ENCODE peak calls at places on chromosome 18, in nine cellular contexts. F is spleen; T is neural progenitor cell; O is CD4-positive, alpha-beta T cell; I is HL-60; L is colonic mucosa; V is uterus; Y is tibial nerve; D is endothelial cell. R is an unnamed sample.

GRCh38 chr18:79724299-79725080 is 44.9 kb downstream of the CTDP1 start:
- DNase-seq in F (no peak), L (no peak), D (no peak), Y (no peak), O (no peak), T (no peak), I (no peak), V (no peak), R (no peak)

GRCh38 chr18:57839942-57840381 is 36.8 kb upstream of the ATP8B1 start:
- DNase-seq in F (no peak), I (no peak), L (no peak), Y (no peak), T (no peak), V (no peak), O (no peak), D (no peak), R (no peak)

GRCh38 chr18:26710460-26711096 is 154.9 kb downstream of the AQP4 start:
- DNase-seq in D (no peak), V (no peak), F (no peak), T (no peak), I (peak), L (no peak), O (no peak), Y (no peak), R (no peak)

GRCh38 chr18:50744253-50744652 is 75.6 kb downstream of the MRO start:
- DNase-seq in I (no peak), V (no peak), Y (no peak), L (no peak), O (no peak), T (no peak), F (no peak), D (no peak), R (no peak)

GRCh38 chr18:1057367-1057766 is 152.7 kb downstream of the ADCYAP1 start:
- DNase-seq in T (no peak), F (no peak), Y (no peak), L (no peak), I (no peak), V (no peak), O (no peak), D (no peak), R (no peak)

GRCh38 chr18:26386002-26386401 is 159.8 kb downstream of the TAF4B start:
- DNase-seq in O (no peak), V (no peak), L (no peak), D (no peak), Y (no peak), I (no peak), T (no peak), F (no peak), R (no peak)

GRCh38 chr18:46542545-46542944 is 114.5 kb downstream of the LOXHD1 start:
- DNase-seq in F (no peak), I (no peak), L (no peak), O (no peak), V (no peak), T (peak), D (peak), Y (no peak), R (no peak)

GRCh38 chr18:55732227-55733106 is 144.5 kb upstream of the TCF4 start:
- DNase-seq in Y (no peak), O (no peak), D (no peak), T (no peak), L (no peak), I (no peak), V (no peak), F (no peak), R (no peak)

GRCh38 chr18:59233017-59233410 is 13.1 kb downstream of the GRP start:
- DNase-seq in V (no peak), I (no peak), Y (no peak), O (no peak), T (no peak), F (no peak), L (no peak), D (no peak), R (no peak)

GRCh38 chr18:60372598-60372997 is at the start of gene MC4R:
- DNase-seq in O (no peak), I (no peak), L (peak), F (no peak), D (no peak), V (no peak), Y (no peak), T (peak), R (peak)

GRCh38 chr18:75127143-75128021 is 81.6 kb downstream of the PTGR3 start:
- DNase-seq in V (no peak), O (no peak), Y (no peak), T (no peak), I (no peak), F (peak), D (no peak), L (peak), R (no peak)

GRCh38 chr18:73688851-73689659 is 458.6 kb downstream of the FBXO15 start:
- DNase-seq in I (no peak), L (no peak), V (no peak), F (no peak), Y (no peak), O (no peak), D (no peak), T (peak), R (peak)

GRCh38 chr18:9613550-9614400 is 584 bp downstream of the PPP4R1 start:
- DNase-seq in O (peak), T (peak), Y (peak), I (peak), D (peak), V (peak), F (peak), L (peak), R (peak)

GRCh38 chr18:23334569-23334968 is 118.5 kb upstream of the RIOK3 start:
- DNase-seq in T (no peak), O (no peak), I (no peak), L (no peak), D (no peak), Y (no peak), V (no peak), F (no peak), R (no peak)

GRCh38 chr18:46046126-46046525 is 25.9 kb downstream of the PSTPIP2 start:
- DNase-seq in O (no peak), I (no peak), F (no peak), V (no peak), D (no peak), T (no peak), L (no peak), Y (no peak), R (peak)

GRCh38 chr18:3044931-3045698 is 32.2 kb upstream of the LPIN2 start:
- DNase-seq in T (no peak), Y (no peak), F (no peak), O (no peak), V (no peak), I (no peak), L (peak), D (no peak), R (no peak)

GRCh38 chr18:11020867-11021414 is 128.4 kb downstream of the PIEZO2 start:
- DNase-seq in F (no peak), T (no peak), I (no peak), V (no peak), L (no peak), Y (no peak), D (no peak), O (no peak), R (no peak)

GRCh38 chr18:9876523-9876866 is 9.3 kb upstream of the TXNDC2 start:
- DNase-seq in O (no peak), D (no peak), T (no peak), V (no peak), Y (no peak), I (no peak), L (no peak), F (no peak), R (no peak)

GRCh38 chr18:9721893-9722515 is 13.9 kb downstream of the RAB31 start:
- DNase-seq in T (no peak), F (no peak), D (no peak), O (no peak), L (no peak), V (no peak), Y (no peak), I (no peak), R (no peak)

GRCh38 chr18:59954746-59955145 is 55.0 kb downstream of the PMAIP1 start:
- DNase-seq in L (no peak), V (no peak), D (no peak), F (no peak), I (no peak), O (no peak), T (no peak), Y (no peak), R (no peak)

GRCh38 chr18:63005306-63005705 is 290.0 kb downstream of the PHLPP1 start:
- DNase-seq in Y (no peak), I (no peak), O (no peak), F (peak), D (no peak), L (no peak), V (no peak), T (no peak), R (no peak)

GRCh38 chr18:9763876-9764605 is 55.9 kb downstream of the RAB31 start:
- DNase-seq in F (no peak), T (no peak), I (no peak), Y (no peak), V (no peak), O (no peak), D (no peak), L (no peak), R (no peak)

GRCh38 chr18:63285332-63285731 is 34.2 kb downstream of the BCL2 start:
- DNase-seq in I (no peak), Y (no peak), V (no peak), D (no peak), F (peak), O (no peak), L (no peak), T (no peak), R (no peak)

GRCh38 chr18:33839452-33840225 is 261.6 kb downstream of the ASXL3 start:
- DNase-seq in V (no peak), O (no peak), L (peak), F (no peak), I (no peak), T (peak), D (peak), Y (no peak), R (no peak)

GRCh38 chr18:80105369-80106167 is 3.5 kb upstream of the ADNP2 start:
- DNase-seq in I (no peak), Y (no peak), D (no peak), L (no peak), F (no peak), O (no peak), T (no peak), V (no peak), R (no peak)

GRCh38 chr18:39571511-39571910 is 2005.9 kb upstream of the CELF4 start:
- DNase-seq in I (no peak), T (peak), V (no peak), Y (no peak), O (no peak), F (no peak), L (no peak), D (peak), R (no peak)

GRCh38 chr18:49461602-49461977 is 1.1 kb upstream of the DYM start:
- DNase-seq in I (no peak), O (no peak), V (no peak), L (no peak), Y (no peak), T (no peak), F (no peak), D (no peak), R (no peak)

GRCh38 chr18:57931038-57931437 is 113.0 kb upstream of the NEDD4L start:
- DNase-seq in T (no peak), L (no peak), Y (no peak), O (no peak), I (no peak), V (no peak), D (no peak), F (no peak), R (no peak)

GRCh38 chr18:23573948-23574431 is 12.3 kb downstream of the NPC1 start:
- DNase-seq in I (no peak), V (peak), L (no peak), O (no peak), T (no peak), F (no peak), D (no peak), Y (no peak), R (no peak)

GRCh38 chr18:60277855-60278480 is 94.6 kb downstream of the MC4R start:
- DNase-seq in I (no peak), L (no peak), F (no peak), T (no peak), V (no peak), Y (no peak), D (no peak), O (no peak), R (no peak)

GRCh38 chr18:44594779-44595467 is 85.8 kb upstream of the SETBP1 start:
- DNase-seq in F (no peak), L (no peak), V (no peak), T (no peak), Y (no peak), I (no peak), O (no peak), D (no peak), R (no peak)

GRCh38 chr18:3246636-3247242 is 862 bp upstream of the MYL12A start:
- DNase-seq in O (no peak), L (peak), Y (no peak), V (peak), D (peak), F (peak), I (no peak), T (peak), R (no peak)

GRCh38 chr18:38047820-38048219 is 482.2 kb upstream of the CELF4 start:
- DNase-seq in F (no peak), Y (no peak), T (no peak), I (no peak), V (no peak), O (no peak), D (no peak), L (no peak), R (no peak)
- TF ChIP-seq CTCF in F (no peak), Y (no peak), T (peak), I (no peak), V (no peak), O (no peak), D (no peak), L (no peak), R (no peak)

DNA sequence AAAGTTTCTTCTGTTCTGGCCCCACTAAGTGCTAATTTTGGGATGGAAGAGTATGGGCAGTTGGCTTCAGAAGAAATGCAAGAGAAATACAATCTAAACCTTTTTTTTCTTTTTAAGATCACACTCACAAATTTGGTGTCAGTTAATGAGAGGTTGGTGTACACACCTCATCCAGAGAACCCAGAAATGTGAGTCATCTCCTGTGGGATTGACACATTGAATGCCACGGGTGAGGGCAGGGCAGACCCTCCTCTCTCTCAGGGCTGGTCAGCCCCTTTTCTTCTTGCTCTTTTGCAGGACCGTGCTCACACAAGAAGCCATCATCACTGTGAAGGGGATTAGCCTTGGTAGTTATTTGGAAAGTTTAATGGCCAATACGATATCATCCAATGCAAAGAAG is 19.2 kb downstream of the PRELID3A start:
- DNase-seq in I (no peak), D (no peak), Y (no peak), F (no peak), T (no peak), L (no peak), V (no peak), O (no peak), R (no peak)
- TF ChIP-seq CTCF in I (no peak), D (no peak), Y (no peak), F (no peak), T (no peak), L (no peak), V (no peak), O (no peak), R (no peak)

DNA sequence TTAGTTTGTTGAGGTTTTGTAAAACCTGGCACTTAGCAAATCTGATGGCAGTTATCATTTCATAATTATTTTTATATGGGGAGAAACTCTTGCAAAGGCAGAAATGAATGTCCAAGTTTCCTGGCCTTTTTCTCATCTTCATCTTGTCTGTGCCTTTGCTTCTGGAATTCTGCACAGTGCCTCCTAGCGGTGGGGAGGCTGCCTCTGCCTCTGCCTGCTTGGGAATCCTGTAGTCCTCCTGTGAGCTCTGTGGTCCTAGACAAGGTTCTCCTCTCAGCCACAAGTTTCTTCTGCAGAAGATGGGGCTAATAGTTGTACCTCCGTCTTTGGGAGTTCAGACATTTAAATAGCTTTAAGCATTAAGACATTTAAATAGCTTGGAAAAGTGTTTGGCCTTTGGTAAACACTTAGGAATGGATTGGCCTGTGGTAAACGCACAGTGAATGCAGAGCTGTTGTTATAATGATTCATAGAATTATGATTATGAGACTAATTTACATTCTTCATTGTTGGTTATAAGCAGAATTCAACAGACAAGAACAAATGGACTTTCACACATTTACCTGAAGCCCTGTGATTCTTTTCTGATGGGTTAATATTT is 101.2 kb downstream of the ZNF236 start:
- DNase-seq in I (peak), L (no peak), D (peak), Y (no peak), F (no peak), T (peak), V (no peak), O (no peak), R (peak)
- TF ChIP-seq CTCF in I (peak), L (peak), D (peak), Y (peak), F (no peak), T (peak), V (no peak), O (no peak), R (peak)

GRCh38 chr18:21739604-21740473 is 753 bp upstream of the MIB1 start:
- DNase-seq in F (peak), L (peak), V (peak), O (no peak), T (peak), I (no peak), Y (no peak), D (no peak), R (no peak)

GRCh38 chr18:21742323-21742687 is 1.7 kb downstream of the MIB1 start:
- DNase-seq in F (no peak), O (no peak), L (no peak), Y (no peak), V (no peak), T (no peak), D (no peak), I (no peak), R (no peak)

GRCh38 chr18:21740474-21740723 is 193 bp upstream of the MIB1 start:
- DNase-seq in O (peak), I (peak), V (peak), Y (peak), T (no peak), L (peak), F (peak), D (no peak), R (no peak)

GRCh38 chr18:21741511-21742322 is 1.1 kb downstream of the MIB1 start:
- DNase-seq in F (no peak), Y (no peak), L (peak), I (no peak), D (peak), O (no peak), V (peak), T (no peak), R (peak)

DNA sequence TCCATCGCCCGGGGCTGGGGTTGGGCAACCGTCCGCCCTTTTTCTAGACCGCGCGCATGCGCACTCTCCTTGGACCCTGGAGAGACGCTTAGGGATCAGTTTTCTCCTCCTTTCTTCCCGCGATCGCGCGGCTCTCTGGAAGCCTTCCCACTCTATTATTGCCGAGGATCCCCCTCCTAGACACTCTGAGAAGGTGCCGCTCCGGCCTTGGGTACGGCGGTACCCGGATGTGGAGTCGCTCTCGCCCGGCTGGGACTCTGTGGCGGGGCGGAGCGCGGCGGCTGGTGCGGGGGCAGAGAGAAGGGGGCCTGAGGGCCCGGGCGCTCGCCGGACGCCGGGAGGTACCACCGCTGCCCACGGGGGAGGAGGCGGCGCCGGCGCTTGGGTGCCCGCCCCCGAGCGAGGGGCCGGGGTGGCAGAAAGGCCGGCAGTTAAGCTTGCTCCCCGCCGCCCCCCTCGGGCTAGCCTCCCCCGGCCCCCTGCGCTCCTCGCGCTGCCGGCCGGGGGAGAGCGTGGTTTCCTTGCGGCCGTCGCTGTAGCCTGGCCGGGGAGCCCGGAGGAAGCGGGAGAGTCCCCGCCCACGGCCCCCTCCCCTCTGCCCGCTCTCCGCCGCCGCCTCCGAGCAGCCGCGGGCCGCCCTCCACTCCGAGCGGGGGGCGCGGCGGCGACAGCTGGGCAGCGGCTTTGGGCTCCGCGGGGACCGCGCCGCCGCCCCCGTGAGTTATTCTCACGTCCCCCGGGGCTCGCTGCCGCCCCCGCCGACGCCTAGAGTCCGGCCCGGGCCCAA is at the start of gene MIB1:
- DNase-seq in T (peak), I (peak), L (peak), O (no peak), Y (no peak), V (peak), D (peak), F (no peak), R (peak)
- TF ChIP-seq CTCF in T (no peak), I (no peak), L (no peak), O (no peak), Y (no peak), V (no peak), D (no peak), F (no peak), R (no peak)

GRCh38 chr18:66749475-66750035 is 145.7 kb upstream of the CDH19 start:
- DNase-seq in T (no peak), F (no peak), V (no peak), D (no peak), I (no peak), O (no peak), Y (no peak), L (no peak), R (no peak)

GRCh38 chr18:66754335-66754734 is 150.4 kb upstream of the CDH19 start:
- DNase-seq in F (no peak), I (no peak), L (no peak), V (no peak), T (no peak), Y (no peak), O (no peak), D (no peak), R (no peak)

GRCh38 chr18:66752733-66753132 is 148.8 kb upstream of the CDH19 start:
- DNase-seq in F (no peak), Y (no peak), I (no peak), T (no peak), V (no peak), L (no peak), O (no peak), D (no peak), R (no peak)

GRCh38 chr18:66749030-66749429 is 145.1 kb upstream of the CDH19 start:
- DNase-seq in D (no peak), L (no peak), I (no peak), T (peak), Y (no peak), V (no peak), F (no peak), O (no peak), R (no peak)
- TF ChIP-seq CTCF in D (no peak), L (peak), I (no peak), T (peak), Y (peak), V (no peak), F (no peak), O (no peak), R (no peak)